ENCODE peak calls at places on chromosome 1, in eight cellular contexts. G is cardiac fibroblast, M is HCT116, S is WERI-Rb-1, I is heart left ventricle, D is fibroblast of mammary gland, K is foreskin fibroblast, Y is neural crest cell. Z is an unnamed sample.
A peak's percentile ranks its signal among the peaks of the same experiment; 100 is the strongest.

GRCh38 chr1:22105611-22106207 is 37.2 kb downstream of the WNT4 start:
- DNase-seq in D (peak; percentile 72), K (peak; percentile 71), Y (no peak), S (no peak), I (no peak), M (peak; percentile 29), G (peak; percentile 76), Z (peak; percentile 74)

GRCh38 chr1:179143332-179143731 is 61.5 kb downstream of the TOR3A start:
- DNase-seq in I (no peak), S (no peak), M (peak; percentile 74), D (peak; percentile 97), G (peak; percentile 98), Y (no peak), K (peak; percentile 89), Z (peak; percentile 96)

GRCh38 chr1:21050031-21050430 is 126.7 kb downstream of the EIF4G3 start:
- DNase-seq in I (no peak), G (peak; percentile 76), M (no peak), K (peak; percentile 50), D (peak; percentile 79), S (no peak), Y (no peak), Z (peak; percentile 92)

GRCh38 chr1:116514708-116515525 is 55.9 kb downstream of the CD58 start:
- DNase-seq in G (peak; percentile 65), S (no peak), I (no peak), K (peak; percentile 19), M (no peak), D (peak; percentile 74), Y (no peak), Z (peak; percentile 36)

GRCh38 chr1:232512712-232513111 is 117.2 kb downstream of the SIPA1L2 start:
- DNase-seq in Y (no peak), S (no peak), G (no peak), K (no peak), D (no peak), M (no peak), I (no peak), Z (no peak)

GRCh38 chr1:63129184-63129583 is 193.2 kb upstream of the FOXD3 start:
- DNase-seq in S (no peak), D (no peak), Y (no peak), I (no peak), K (no peak), G (no peak), M (no peak), Z (no peak)

GRCh38 chr1:231807498-231807897 is 180.9 kb downstream of the DISC1 start:
- DNase-seq in I (no peak), G (no peak), M (no peak), Y (no peak), D (no peak), K (peak; percentile 43), S (no peak), Z (no peak)

GRCh38 chr1:93490357-93490756 is 42.4 kb downstream of the FNBP1L start:
- DNase-seq in M (no peak), Y (no peak), D (no peak), I (no peak), K (no peak), S (no peak), G (no peak), Z (no peak)

GRCh38 chr1:25031601-25031965 is 101.5 kb upstream of the RUNX3 start:
- DNase-seq in S (no peak), Y (no peak), G (no peak), M (no peak), D (no peak), I (no peak), K (no peak), Z (no peak)

DNA sequence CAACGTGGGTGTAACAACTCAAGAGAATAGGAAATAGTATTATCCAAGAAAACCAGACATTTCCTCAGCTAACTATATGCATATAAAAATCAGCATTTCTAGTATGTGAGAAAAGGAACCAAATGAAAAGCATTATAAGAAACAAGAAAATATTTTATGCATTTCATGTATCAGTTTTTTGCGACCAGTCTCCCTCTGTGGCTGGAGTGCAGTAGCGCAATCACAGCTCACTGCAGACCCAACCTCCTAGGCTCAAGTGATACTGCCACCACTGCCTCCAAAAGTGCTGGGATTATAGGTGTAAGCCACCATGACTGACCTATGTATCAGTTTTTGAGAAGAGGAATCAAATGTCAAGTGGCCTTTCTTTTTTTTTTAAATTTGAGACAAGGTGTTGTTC is 31.0 kb downstream of the SLC16A1 start:
- DNase-seq in I (no peak), Y (no peak), D (no peak), M (no peak), G (no peak), S (no peak), K (no peak), Z (no peak)
- TF ChIP-seq CTCF in I (no peak), Y (peak; percentile 14), D (no peak), M (no peak), G (no peak), S (no peak), K (peak; percentile 6), Z (peak; percentile 20)

GRCh38 chr1:143611159-143611558 is 360.6 kb downstream of the FAM72C start:
- DNase-seq in G (no peak), K (no peak), I (no peak), D (peak; percentile 7), S (no peak), Y (no peak), M (no peak), Z (peak; percentile 1)
- TF ChIP-seq CTCF in G (no peak), K (no peak), I (no peak), D (peak; percentile 24), S (no peak), Y (no peak), M (peak; percentile 27), Z (peak; percentile 26)

GRCh38 chr1:77739235-77739634 is 20.4 kb downstream of the USP33 start:
- DNase-seq in I (no peak), S (no peak), G (no peak), M (no peak), Y (no peak), K (no peak), D (no peak), Z (no peak)
- TF ChIP-seq CTCF in I (no peak), S (no peak), G (no peak), M (no peak), Y (no peak), K (no peak), D (no peak), Z (no peak)

GRCh38 chr1:56378376-56379070 is 200.8 kb downstream of the PLPP3 start:
- DNase-seq in D (no peak), M (no peak), G (no peak), S (peak; percentile 52), Y (no peak), K (peak; percentile 39), I (no peak), Z (no peak)
- TF ChIP-seq CTCF in D (no peak), M (no peak), G (no peak), S (peak; percentile 5), Y (no peak), K (no peak), I (no peak), Z (no peak)

Z was measured in fibroblast of villous mesenchyme.